ENCODE peak calls at places on chromosome 11, in four cellular contexts. One of them, this sample, is unnamed.

GRCh38 chr11:130802567-130802966 is 113.7 kb downstream of the SNX19 start:
- DNase-seq in amygdala: no peak
- DNase-seq in activated CD4-positive, alpha-beta T cell treated with anti-CD3 and anti-CD28 coated beads for 48 hours: no peak
- DNase-seq in stimulated activated CD4-positive, alpha-beta T cell treated with anti-CD3 and anti-CD28 coated beads, TNF-alpha, amount 100 ng/mL, for 1 hour: no peak
- DNase-seq in this sample: no peak

GRCh38 chr11:43969543-43969942 is 27.1 kb downstream of the C11orf96 start:
- DNase-seq in stimulated activated CD4-positive, alpha-beta T cell treated with anti-CD3 and anti-CD28 coated beads, TNF-alpha, amount 100 ng/mL, for 1 hour: no peak
- DNase-seq in amygdala: no peak
- DNase-seq in activated CD4-positive, alpha-beta T cell treated with anti-CD3 and anti-CD28 coated beads for 48 hours: no peak
- DNase-seq in this sample: no peak

GRCh38 chr11:47355283-47356128 is 3.0 kb upstream of the MYBPC3 start:
- DNase-seq in amygdala: peak; percentile 60
- DNase-seq in stimulated activated CD4-positive, alpha-beta T cell treated with anti-CD3 and anti-CD28 coated beads, TNF-alpha, amount 100 ng/mL, for 1 hour: no peak
- DNase-seq in activated CD4-positive, alpha-beta T cell treated with anti-CD3 and anti-CD28 coated beads for 48 hours: peak; percentile 78
- DNase-seq in this sample: no peak

GRCh38 chr11:120550007-120550406 is 38.5 kb downstream of the GRIK4 start:
- DNase-seq in amygdala: no peak
- DNase-seq in stimulated activated CD4-positive, alpha-beta T cell treated with anti-CD3 and anti-CD28 coated beads, TNF-alpha, amount 100 ng/mL, for 1 hour: no peak
- DNase-seq in activated CD4-positive, alpha-beta T cell treated with anti-CD3 and anti-CD28 coated beads for 48 hours: no peak
- DNase-seq in this sample: no peak

GRCh38 chr11:66106786-66107599 is 36.9 kb downstream of the PACS1 start:
- DNase-seq in activated CD4-positive, alpha-beta T cell treated with anti-CD3 and anti-CD28 coated beads for 48 hours: peak; percentile 37
- DNase-seq in amygdala: no peak
- DNase-seq in stimulated activated CD4-positive, alpha-beta T cell treated with anti-CD3 and anti-CD28 coated beads, TNF-alpha, amount 100 ng/mL, for 1 hour: no peak
- DNase-seq in this sample: no peak

GRCh38 chr11:44914105-44914504 is 36.6 kb downstream of the TP53I11 start:
- DNase-seq in stimulated activated CD4-positive, alpha-beta T cell treated with anti-CD3 and anti-CD28 coated beads, TNF-alpha, amount 100 ng/mL, for 1 hour: no peak
- DNase-seq in activated CD4-positive, alpha-beta T cell treated with anti-CD3 and anti-CD28 coated beads for 48 hours: no peak
- DNase-seq in amygdala: no peak
- DNase-seq in this sample: no peak

GRCh38 chr11:27234043-27234668 is 128.9 kb downstream of the CCDC34 start:
- DNase-seq in activated CD4-positive, alpha-beta T cell treated with anti-CD3 and anti-CD28 coated beads for 48 hours: no peak
- DNase-seq in amygdala: no peak
- DNase-seq in stimulated activated CD4-positive, alpha-beta T cell treated with anti-CD3 and anti-CD28 coated beads, TNF-alpha, amount 100 ng/mL, for 1 hour: no peak
- DNase-seq in this sample: no peak

GRCh38 chr11:23961503-23962338 is 535.1 kb upstream of the LUZP2 start:
- DNase-seq in amygdala: no peak
- DNase-seq in activated CD4-positive, alpha-beta T cell treated with anti-CD3 and anti-CD28 coated beads for 48 hours: no peak
- DNase-seq in stimulated activated CD4-positive, alpha-beta T cell treated with anti-CD3 and anti-CD28 coated beads, TNF-alpha, amount 100 ng/mL, for 1 hour: no peak
- DNase-seq in this sample: no peak

GRCh38 chr11:118705796-118706545 is 26.5 kb upstream of the TREH start:
- DNase-seq in amygdala: no peak
- DNase-seq in stimulated activated CD4-positive, alpha-beta T cell treated with anti-CD3 and anti-CD28 coated beads, TNF-alpha, amount 100 ng/mL, for 1 hour: no peak
- DNase-seq in activated CD4-positive, alpha-beta T cell treated with anti-CD3 and anti-CD28 coated beads for 48 hours: no peak
- DNase-seq in this sample: no peak

GRCh38 chr11:119367661-119368120 is 13.8 kb downstream of the USP2 start:
- DNase-seq in activated CD4-positive, alpha-beta T cell treated with anti-CD3 and anti-CD28 coated beads for 48 hours: no peak
- DNase-seq in stimulated activated CD4-positive, alpha-beta T cell treated with anti-CD3 and anti-CD28 coated beads, TNF-alpha, amount 100 ng/mL, for 1 hour: no peak
- DNase-seq in amygdala: no peak
- DNase-seq in this sample: no peak

GRCh38 chr11:65182258-65183170 is 786 bp downstream of the CAPN1 start:
- DNase-seq in amygdala: no peak
- DNase-seq in stimulated activated CD4-positive, alpha-beta T cell treated with anti-CD3 and anti-CD28 coated beads, TNF-alpha, amount 100 ng/mL, for 1 hour: no peak
- DNase-seq in activated CD4-positive, alpha-beta T cell treated with anti-CD3 and anti-CD28 coated beads for 48 hours: peak; percentile 32
- DNase-seq in this sample: no peak

GRCh38 chr11:75406338-75406777 is 7.0 kb downstream of the RPS3 start:
- DNase-seq in stimulated activated CD4-positive, alpha-beta T cell treated with anti-CD3 and anti-CD28 coated beads, TNF-alpha, amount 100 ng/mL, for 1 hour: no peak
- DNase-seq in amygdala: no peak
- DNase-seq in activated CD4-positive, alpha-beta T cell treated with anti-CD3 and anti-CD28 coated beads for 48 hours: no peak
- DNase-seq in this sample: no peak

GRCh38 chr11:14373941-14374646 is 15.1 kb upstream of the RRAS2 start:
- DNase-seq in stimulated activated CD4-positive, alpha-beta T cell treated with anti-CD3 and anti-CD28 coated beads, TNF-alpha, amount 100 ng/mL, for 1 hour: no peak
- DNase-seq in amygdala: no peak
- DNase-seq in activated CD4-positive, alpha-beta T cell treated with anti-CD3 and anti-CD28 coated beads for 48 hours: no peak
- DNase-seq in this sample: no peak

GRCh38 chr11:67998150-67999045 is 5.5 kb downstream of the UNC93B1 start:
- DNase-seq in stimulated activated CD4-positive, alpha-beta T cell treated with anti-CD3 and anti-CD28 coated beads, TNF-alpha, amount 100 ng/mL, for 1 hour: no peak
- DNase-seq in amygdala: no peak
- DNase-seq in activated CD4-positive, alpha-beta T cell treated with anti-CD3 and anti-CD28 coated beads for 48 hours: no peak
- DNase-seq in this sample: no peak

GRCh38 chr11:122796128-122796717 is 42.1 kb upstream of the CRTAM start:
- DNase-seq in stimulated activated CD4-positive, alpha-beta T cell treated with anti-CD3 and anti-CD28 coated beads, TNF-alpha, amount 100 ng/mL, for 1 hour: peak; percentile 33
- DNase-seq in activated CD4-positive, alpha-beta T cell treated with anti-CD3 and anti-CD28 coated beads for 48 hours: peak; percentile 80
- DNase-seq in amygdala: no peak
- DNase-seq in this sample: peak; percentile 64

GRCh38 chr11:66815646-66816045 is 27.6 kb upstream of the RCE1 start:
- DNase-seq in activated CD4-positive, alpha-beta T cell treated with anti-CD3 and anti-CD28 coated beads for 48 hours: no peak
- DNase-seq in stimulated activated CD4-positive, alpha-beta T cell treated with anti-CD3 and anti-CD28 coated beads, TNF-alpha, amount 100 ng/mL, for 1 hour: no peak
- DNase-seq in amygdala: no peak
- DNase-seq in this sample: no peak

GRCh38 chr11:73227571-73228211 is 9.6 kb downstream of the P2RY2 start:
- DNase-seq in amygdala: no peak
- DNase-seq in stimulated activated CD4-positive, alpha-beta T cell treated with anti-CD3 and anti-CD28 coated beads, TNF-alpha, amount 100 ng/mL, for 1 hour: no peak
- DNase-seq in activated CD4-positive, alpha-beta T cell treated with anti-CD3 and anti-CD28 coated beads for 48 hours: no peak
- DNase-seq in this sample: no peak

GRCh38 chr11:76599041-76600013 is 71.2 kb downstream of the LRRC32 start:
- DNase-seq in activated CD4-positive, alpha-beta T cell treated with anti-CD3 and anti-CD28 coated beads for 48 hours: no peak
- DNase-seq in stimulated activated CD4-positive, alpha-beta T cell treated with anti-CD3 and anti-CD28 coated beads, TNF-alpha, amount 100 ng/mL, for 1 hour: no peak
- DNase-seq in amygdala: no peak
- DNase-seq in this sample: no peak

GRCh38 chr11:129041611-129042018 is 98.9 kb upstream of the TP53AIP1 start:
- DNase-seq in stimulated activated CD4-positive, alpha-beta T cell treated with anti-CD3 and anti-CD28 coated beads, TNF-alpha, amount 100 ng/mL, for 1 hour: no peak
- DNase-seq in amygdala: no peak
- DNase-seq in activated CD4-positive, alpha-beta T cell treated with anti-CD3 and anti-CD28 coated beads for 48 hours: no peak
- DNase-seq in this sample: no peak

GRCh38 chr11:38169286-38169685 is 1571.2 kb upstream of the RAG2 start:
- DNase-seq in amygdala: no peak
- DNase-seq in stimulated activated CD4-positive, alpha-beta T cell treated with anti-CD3 and anti-CD28 coated beads, TNF-alpha, amount 100 ng/mL, for 1 hour: no peak
- DNase-seq in activated CD4-positive, alpha-beta T cell treated with anti-CD3 and anti-CD28 coated beads for 48 hours: no peak
- DNase-seq in this sample: no peak

GRCh38 chr11:64951529-64951928 is 15.8 kb upstream of the GPHA2 start:
- DNase-seq in stimulated activated CD4-positive, alpha-beta T cell treated with anti-CD3 and anti-CD28 coated beads, TNF-alpha, amount 100 ng/mL, for 1 hour: no peak
- DNase-seq in amygdala: no peak
- DNase-seq in activated CD4-positive, alpha-beta T cell treated with anti-CD3 and anti-CD28 coated beads for 48 hours: no peak
- DNase-seq in this sample: no peak

GRCh38 chr11:121534131-121535093 is 81.6 kb upstream of the SORL1-AS1 start:
- DNase-seq in stimulated activated CD4-positive, alpha-beta T cell treated with anti-CD3 and anti-CD28 coated beads, TNF-alpha, amount 100 ng/mL, for 1 hour: no peak
- DNase-seq in activated CD4-positive, alpha-beta T cell treated with anti-CD3 and anti-CD28 coated beads for 48 hours: no peak
- DNase-seq in amygdala: no peak
- DNase-seq in this sample: no peak

This sample was measured in central memory CD8-positive, alpha-beta T cell.